ENCODE peak calls at places on chromosomes 11 and 22, in nine cellular contexts. F is AG10803; K is C1 segment of cervical spinal cord; E is activated T-cell treated with anti-CD3 and anti-CD28 coated beads, Interleukin-2, amount 50 U/mL, for 24 hours; A is ovary; P is stimulated activated CD4-positive, alpha-beta T cell treated with anti-CD3 and anti-CD28 coated beads, Interleukin-12 subunit alpha, Interleukin-12 subunit beta, amount 100 ng/mL, for 48 hours; R is CD8-positive, alpha-beta memory T cell; L is RWPE1; W is left kidney. C is an unnamed sample.

GRCh38 chr11:125995313-125995712 is 49.5 kb downstream of the VSIG10L2 start:
- DNase-seq in L (no peak), K (no peak), R (no peak), E (peak; percentile 37), W (no peak), P (peak; percentile 41), F (no peak), A (no peak), C (no peak)

GRCh38 chr11:86749376-86749775 is 51.0 kb upstream of the PRSS23 start:
- DNase-seq in W (no peak), A (no peak), L (no peak), P (no peak), F (no peak), E (no peak), R (no peak), K (no peak), C (no peak)

GRCh38 chr11:88122956-88123355 is 52.3 kb downstream of the RAB38 start:
- DNase-seq in P (no peak), W (no peak), L (no peak), E (no peak), K (no peak), R (no peak), A (no peak), F (no peak), C (no peak)

GRCh38 chr11:45402049-45402630 is 116.0 kb upstream of the SYT13 start:
- DNase-seq in L (no peak), K (no peak), P (no peak), F (no peak), R (no peak), W (no peak), E (no peak), A (no peak), C (no peak)

GRCh38 chr11:26820739-26821138 is 98.9 kb upstream of the SLC5A12 start:
- DNase-seq in A (no peak), L (peak; percentile 34), R (no peak), W (no peak), K (no peak), F (peak; percentile 98), P (no peak), E (no peak), C (peak; percentile 94)

GRCh38 chr11:2295971-2296912 is 5.5 kb downstream of the C11orf21 start:
- DNase-seq in P (no peak), K (no peak), L (no peak), W (no peak), E (peak; percentile 19), R (no peak), A (no peak), F (no peak), C (no peak)

GRCh38 chr11:2857918-2858317 is 27.7 kb downstream of the CDKN1C start:
- DNase-seq in P (no peak), A (no peak), R (no peak), K (no peak), W (peak; percentile 47), F (no peak), E (no peak), L (no peak), C (no peak)

GRCh38 chr11:62732830-62733229 is 4.5 kb downstream of the TTC9C start:
- DNase-seq in E (no peak), K (no peak), F (peak; percentile 48), L (no peak), P (no peak), A (no peak), W (peak; percentile 27), R (no peak), C (peak; percentile 55)

GRCh38 chr22:19174106-19175025 is 4.2 kb downstream of the SLC25A1 start:
- DNase-seq in L (peak; percentile 17), P (no peak), R (no peak), E (no peak), W (no peak), K (no peak), F (peak; percentile 94), A (no peak), C (peak; percentile 53)

GRCh38 chr11:44241851-44242250 is 68.1 kb downstream of the ALX4 start:
- DNase-seq in W (no peak), F (no peak), E (no peak), K (no peak), L (no peak), R (no peak), A (no peak), P (no peak), C (no peak)

GRCh38 chr11:65209711-65210360 is 28.1 kb downstream of the CAPN1 start:
- DNase-seq in A (no peak), K (no peak), W (no peak), F (no peak), E (no peak), R (no peak), P (no peak), L (no peak), C (no peak)

GRCh38 chr22:36014539-36015072 is 14.0 kb downstream of the RBFOX2 start:
- DNase-seq in W (no peak), K (no peak), E (no peak), F (no peak), R (no peak), A (no peak), L (no peak), P (no peak), C (no peak)

GRCh38 chr11:17046690-17047089 is 30.8 kb downstream of the RPS13 start:
- DNase-seq in W (no peak), P (no peak), K (no peak), E (no peak), R (no peak), L (no peak), F (no peak), A (no peak), C (no peak)

GRCh38 chr11:70244698-70245097 is 25.8 kb upstream of the PPFIA1 start:
- DNase-seq in L (no peak), R (no peak), E (no peak), A (no peak), F (peak; percentile 65), P (no peak), K (no peak), W (no peak), C (peak; percentile 78)

C was measured in fibroblast of villous mesenchyme.